ENCODE peak calls at places on chromosomes 7 and 10, in nine cellular contexts. E is frontal cortex, S is progenitor cell of endocrine pancreas, L is NCI-H510A, G is RWPE1, D is pancreas, F is NCI-H1092, A is EH, Q is H9. V is an unnamed sample.

GRCh38 chr10:22351131-22351703 is 5.9 kb downstream of the SPAG6 start:
- DNase-seq in E (no peak), S (no peak), L (no peak), G (no peak), D (no peak), F (no peak), A (no peak), Q (no peak), V (no peak)

GRCh38 chr7:81618400-81619014 is 151.3 kb downstream of the HGF start:
- DNase-seq in E (no peak), S (no peak), L (no peak), G (peak; percentile 53), D (no peak), F (no peak), A (peak; percentile 94), Q (no peak), V (no peak)

GRCh38 chr10:36172054-36172531 is 530.0 kb upstream of the FZD8 start:
- DNase-seq in E (no peak), S (no peak), L (no peak), G (no peak), D (no peak), F (no peak), A (peak; percentile 84), Q (no peak), V (no peak)

GRCh38 chr10:11687779-11688447 is 54.3 kb upstream of the ECHDC3 start:
- DNase-seq in E (no peak), S (no peak), L (no peak), G (peak; percentile 56), D (peak; percentile 27), F (no peak), A (no peak), Q (no peak), V (no peak)

GRCh38 chr10:29635711-29636144 is 957 bp upstream of the SVIL start:
- DNase-seq in E (no peak), S (peak; percentile 30), L (no peak), G (no peak), D (no peak), F (no peak), A (peak; percentile 36), Q (peak; percentile 59), V (no peak)

GRCh38 chr7:30113144-30113543 is 21.6 kb upstream of the MTURN start:
- DNase-seq in E (no peak), S (no peak), L (no peak), G (no peak), D (no peak), F (no peak), A (no peak), Q (no peak), V (no peak)

GRCh38 chr7:7971308-7972040 is 2.9 kb downstream of the GLCCI1 start:
- DNase-seq in E (no peak), S (no peak), L (no peak), G (no peak), D (no peak), F (no peak), A (no peak), Q (no peak), V (no peak)

GRCh38 chr10:117656385-117657367 is 114.1 kb downstream of the EMX2 start:
- DNase-seq in E (no peak), S (no peak), L (no peak), G (no peak), D (no peak), F (no peak), A (no peak), Q (no peak), V (peak; percentile 68)

GRCh38 chr10:52746169-52746568 is 26.4 kb downstream of the MBL2 start:
- DNase-seq in E (no peak), S (no peak), L (no peak), G (no peak), D (no peak), F (no peak), A (no peak), Q (no peak), V (no peak)

GRCh38 chr7:47291461-47292051 is 290.4 kb downstream of the TNS3 start:
- DNase-seq in E (no peak), S (no peak), L (no peak), G (peak; percentile 94), D (no peak), F (no peak), A (peak; percentile 98), Q (no peak), V (peak; percentile 72)

GRCh38 chr7:32564542-32564941 is 69.3 kb downstream of the AVL9 start:
- DNase-seq in E (no peak), S (no peak), L (peak; percentile 8), G (no peak), D (no peak), F (no peak), A (no peak), Q (no peak), V (no peak)

GRCh38 chr7:68839014-68839413 is 759.3 kb upstream of the AUTS2 start:
- DNase-seq in E (no peak), S (no peak), L (no peak), G (no peak), D (no peak), F (no peak), A (no peak), Q (no peak), V (no peak)

GRCh38 chr10:80697926-80698325 is 160.2 kb downstream of the SH2D4B start:
- DNase-seq in E (no peak), S (no peak), L (no peak), G (no peak), D (no peak), F (no peak), A (no peak), Q (no peak), V (no peak)

GRCh38 chr7:151809156-151809863 is 67.6 kb downstream of the PRKAG2 start:
- DNase-seq in E (no peak), S (no peak), L (no peak), G (no peak), D (no peak), F (no peak), A (no peak), Q (no peak), V (no peak)

GRCh38 chr10:69239816-69240434 is 19.8 kb downstream of the HKDC1 start:
- DNase-seq in E (no peak), S (no peak), L (no peak), G (no peak), D (no peak), F (no peak), A (peak; percentile 59), Q (no peak), V (no peak)

GRCh38 chr7:149280151-149280550 is 18.2 kb downstream of the ZNF783 start:
- DNase-seq in E (no peak), S (no peak), L (no peak), G (no peak), D (no peak), F (no peak), A (no peak), Q (no peak), V (no peak)

GRCh38 chr7:10360050-10360449 is 613.6 kb upstream of the PHF14 start:
- DNase-seq in E (no peak), S (no peak), L (no peak), G (no peak), D (no peak), F (no peak), A (no peak), Q (no peak), V (no peak)

GRCh38 chr10:68082815-68083395 is 7.8 kb upstream of the HERC4 start:
- DNase-seq in E (no peak), S (no peak), L (no peak), G (peak; percentile 56), D (no peak), F (no peak), A (peak; percentile 62), Q (no peak), V (no peak)

GRCh38 chr7:127835679-127836078 is 183.7 kb downstream of the SND1 start:
- DNase-seq in E (no peak), S (no peak), L (no peak), G (no peak), D (no peak), F (no peak), A (no peak), Q (no peak), V (no peak)

GRCh38 chr7:133688483-133689239 is 435.8 kb downstream of the EXOC4 start:
- DNase-seq in E (no peak), S (no peak), L (no peak), G (no peak), D (no peak), F (no peak), A (peak; percentile 76), Q (no peak), V (no peak)

GRCh38 chr7:31476073-31476745 is 37.7 kb upstream of the ITPRID1 start:
- DNase-seq in E (no peak), S (no peak), L (no peak), G (no peak), D (no peak), F (no peak), A (no peak), Q (no peak), V (no peak)

GRCh38 chr10:110214380-110214826 is 7.0 kb downstream of the MXI1 start:
- DNase-seq in E (no peak), S (no peak), L (no peak), G (no peak), D (peak; percentile 48), F (no peak), A (no peak), Q (no peak), V (peak; percentile 54)

GRCh38 chr10:71725998-71726672 is 6.6 kb upstream of the C10orf105 start:
- DNase-seq in E (no peak), S (no peak), L (no peak), G (peak; percentile 46), D (no peak), F (no peak), A (peak; percentile 49), Q (peak; percentile 61), V (peak; percentile 63)

GRCh38 chr7:15461576-15461975 is 100.2 kb downstream of the AGMO start:
- DNase-seq in E (no peak), S (no peak), L (no peak), G (peak; percentile 12), D (no peak), F (no peak), A (peak; percentile 96), Q (no peak), V (no peak)

GRCh38 chr10:132566892-132567291 is 29.3 kb downstream of the INPP5A start:
- DNase-seq in E (no peak), S (no peak), L (no peak), G (no peak), D (no peak), F (no peak), A (no peak), Q (no peak), V (no peak)

GRCh38 chr7:12130664-12131063 is 80.4 kb upstream of the TMEM106B start:
- DNase-seq in E (no peak), S (no peak), L (no peak), G (no peak), D (no peak), F (no peak), A (peak; percentile 22), Q (no peak), V (no peak)

GRCh38 chr10:113687041-113687440 is 7.3 kb downstream of the CASP7 start:
- DNase-seq in E (no peak), S (no peak), L (no peak), G (no peak), D (no peak), F (no peak), A (no peak), Q (no peak), V (no peak)

GRCh38 chr10:101031796-101032636 is 982 bp downstream of the SFXN3 start:
- DNase-seq in E (peak; percentile 78), S (no peak), L (peak; percentile 37), G (peak; percentile 47), D (peak; percentile 59), F (peak; percentile 31), A (peak; percentile 77), Q (peak; percentile 81), V (no peak)

GRCh38 chr7:94912085-94912484 is 4.7 kb downstream of the PPP1R9A start:
- DNase-seq in E (no peak), S (no peak), L (no peak), G (no peak), D (no peak), F (no peak), A (no peak), Q (no peak), V (no peak)

GRCh38 chr10:102347236-102347828 is 48.2 kb upstream of the NFKB2 start:
- DNase-seq in E (no peak), S (peak; percentile 16), L (peak; percentile 40), G (peak; percentile 48), D (peak; percentile 19), F (no peak), A (peak; percentile 55), Q (peak; percentile 70), V (peak; percentile 12)

GRCh38 chr7:2524808-2525140 is 5.2 kb downstream of the LFNG start:
- DNase-seq in E (no peak), S (no peak), L (peak; percentile 76), G (no peak), D (peak; percentile 61), F (no peak), A (no peak), Q (peak; percentile 93), V (no peak)